ENCODE peak calls at places on chromosomes 5 and 9, in four cellular contexts. Y is heart left ventricle, G is pancreas, C is GM23338. U is an unnamed sample.

GRCh38 chr9:86842573-86842972 is 104.7 kb downstream of the GAS1 start:
- DNase-seq in Y (no peak), G (no peak), C (no peak), U (no peak)

GRCh38 chr5:179747815-179748214 is 15.2 kb downstream of the MAML1 start:
- DNase-seq in Y (no peak), G (no peak), C (no peak), U (no peak)

GRCh38 chr9:128892223-128892892 is 10.4 kb downstream of the LRRC8A start:
- DNase-seq in Y (peak), G (peak), C (no peak), U (peak)

GRCh38 chr5:39266442-39266841 is 47.1 kb upstream of the FYB1 start:
- DNase-seq in Y (no peak), G (no peak), C (no peak), U (peak)

GRCh38 chr5:40240671-40241070 is 439.0 kb upstream of the PTGER4 start:
- DNase-seq in Y (no peak), G (no peak), C (no peak), U (no peak)

GRCh38 chr9:34084562-34084961 is 35.9 kb upstream of the UBAP2 start:
- DNase-seq in Y (peak), G (no peak), C (no peak), U (no peak)

GRCh38 chr5:73853091-73853490 is 227.1 kb downstream of the ARHGEF28 start:
- DNase-seq in Y (no peak), G (no peak), C (no peak), U (no peak)

GRCh38 chr5:14806452-14806851 is 65.1 kb downstream of the ANKH start:
- DNase-seq in Y (peak), G (no peak), C (no peak), U (peak)

GRCh38 chr5:42338136-42338535 is 85.1 kb upstream of the GHR start:
- DNase-seq in Y (no peak), G (no peak), C (no peak), U (no peak)

GRCh38 chr9:134585746-134586706 is 55.6 kb upstream of the COL5A1 start:
- DNase-seq in Y (no peak), G (no peak), C (no peak), U (peak)

GRCh38 chr9:130759738-130760137 is 66.2 kb downstream of the EXOSC2 start:
- DNase-seq in Y (no peak), G (no peak), C (no peak), U (no peak)

GRCh38 chr9:130756037-130756436 is 62.5 kb downstream of the EXOSC2 start:
- DNase-seq in Y (no peak), G (no peak), C (peak), U (no peak)

GRCh38 chr9:130756460-130757152 is 63.0 kb downstream of the EXOSC2 start:
- DNase-seq in Y (no peak), G (no peak), C (peak), U (no peak)

GRCh38 chr9:130755377-130756007 is 61.9 kb downstream of the EXOSC2 start:
- DNase-seq in Y (no peak), G (no peak), C (no peak), U (no peak)
- TF ChIP-seq CTCF in Y (no peak), G (no peak), C (no peak), U (no peak)

DNA sequence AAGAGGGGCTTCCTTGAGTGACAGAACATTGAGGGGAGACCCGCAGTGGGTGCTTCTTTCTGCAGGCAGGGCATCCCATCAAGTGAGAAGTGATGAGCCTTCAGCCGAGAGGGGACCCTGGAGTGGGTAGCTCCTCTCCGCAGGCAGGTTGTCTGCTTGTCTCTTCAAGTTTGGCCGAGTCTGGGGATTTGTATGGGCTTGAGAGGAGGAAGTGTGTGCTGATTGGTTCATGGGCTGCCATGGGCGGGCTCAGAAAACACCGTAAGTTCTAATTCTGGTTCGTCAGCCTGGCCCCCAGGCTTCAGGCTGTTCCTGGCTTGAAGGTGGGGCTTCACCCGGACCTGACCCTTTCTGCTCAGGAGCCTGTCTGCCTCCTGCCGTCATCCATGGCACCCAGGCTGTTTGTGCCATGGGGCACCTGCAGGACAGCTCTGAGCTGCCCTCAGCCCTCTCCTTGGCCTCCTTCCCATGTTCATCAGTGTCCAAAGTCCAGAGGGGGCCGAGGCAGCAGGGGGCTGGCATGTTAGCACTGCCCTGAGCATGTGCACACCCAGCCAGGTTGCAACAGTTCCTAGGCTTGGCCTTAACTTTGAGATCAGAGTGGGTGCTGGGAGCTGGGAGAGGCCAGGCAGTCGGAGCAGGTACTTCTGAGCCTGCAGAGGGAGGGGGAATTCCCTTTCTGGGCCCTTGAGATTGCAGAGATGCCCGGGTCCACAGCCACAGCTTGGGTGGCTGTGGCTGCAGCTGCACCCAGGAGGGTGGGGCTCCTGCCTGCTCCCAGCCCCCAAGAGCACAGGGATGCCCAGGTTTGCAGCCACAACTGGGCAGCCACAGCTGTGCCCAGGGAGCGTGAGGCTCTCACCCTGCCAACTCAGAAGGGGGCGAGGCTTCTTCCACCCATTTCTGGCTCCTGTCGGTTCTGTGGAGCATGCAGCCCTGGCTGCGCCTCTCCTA is 13.5 kb upstream of the DHFR start:
- DNase-seq in Y (no peak), G (no peak), C (peak), U (no peak)
- H3K4me3 ChIP-seq in Y (no peak), G (no peak), C (no peak), U (no peak)

GRCh38 chr5:3534997-3535396 is 60.6 kb upstream of the IRX1 start:
- DNase-seq in Y (no peak), G (no peak), C (no peak), U (no peak)
- TF ChIP-seq CTCF in Y (no peak), G (no peak), C (no peak), U (no peak)

GRCh38 chr5:100900796-100901731 is 2.0 kb downstream of the ST8SIA4 start:
- DNase-seq in Y (peak), G (peak), C (peak), U (peak)
- H3K4me3 ChIP-seq in Y (peak), G (peak), C (peak), U (peak)

GRCh38 chr9:98851730-98852462 is 44.4 kb downstream of the GALNT12 start:
- DNase-seq in Y (no peak), G (no peak), C (no peak), U (no peak)
- TF ChIP-seq CTCF in Y (no peak), G (no peak), C (no peak), U (no peak)

DNA sequence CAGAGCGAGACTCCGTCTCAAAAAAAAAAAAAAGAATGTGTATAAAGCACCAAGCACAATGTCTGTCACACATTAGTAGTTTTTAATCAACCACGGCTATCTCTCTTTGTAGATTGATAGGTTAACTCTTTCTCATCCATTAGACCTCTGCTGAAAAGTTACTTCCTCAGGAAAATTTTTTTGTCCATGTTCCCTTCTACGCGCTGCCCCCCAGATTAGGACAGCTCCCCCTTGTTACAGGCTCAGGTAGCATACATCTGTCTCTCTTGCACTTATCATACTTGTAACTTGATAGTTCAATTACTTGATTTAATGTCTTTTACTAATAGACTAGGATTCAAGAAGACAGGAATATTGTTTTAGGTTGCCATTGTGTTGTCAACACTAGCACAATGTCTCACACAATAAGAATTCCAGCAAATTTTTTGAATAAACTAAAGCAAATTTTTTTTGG is 1.5 kb downstream of the SPDL1 start:
- DNase-seq in Y (no peak), G (no peak), C (no peak), U (no peak)
- H3K4me3 ChIP-seq in Y (no peak), G (no peak), C (peak), U (peak)

DNA sequence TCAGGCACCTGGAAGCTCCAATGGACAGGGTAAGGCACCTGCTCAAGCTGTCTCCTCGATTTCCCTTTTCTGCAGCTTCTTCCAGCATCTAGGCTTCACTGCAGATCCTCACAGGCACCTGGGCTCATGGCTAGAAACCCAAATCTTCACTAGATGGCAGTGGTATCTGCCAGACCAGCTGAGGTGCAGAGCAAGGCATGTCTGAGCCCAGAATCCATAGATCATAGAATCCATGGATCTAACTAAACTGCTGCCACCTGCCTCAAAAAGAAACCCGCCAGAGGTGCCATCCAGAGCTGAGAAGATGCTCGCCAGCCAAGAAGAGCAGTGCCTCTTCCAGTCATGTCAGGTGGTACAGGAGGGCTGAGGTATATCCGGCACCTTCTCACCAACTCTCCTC is 6.9 kb downstream of the SHC3 start:
- DNase-seq in Y (no peak), G (no peak), C (no peak), U (no peak)
- TF ChIP-seq CTCF in Y (no peak), G (no peak), C (peak), U (no peak)